ENCODE peak calls at places on chromosomes 3 and 15, in nine cellular contexts. K, I, S, U, T, J, H, V and R are unnamed samples.

GRCh38 chr15:89728254-89728653 is 22.8 kb downstream of the MESP1 start:
- DNase-seq in K (no peak), I (no peak), S (no peak), U (no peak), T (no peak), J (no peak), H (no peak), V (no peak), R (no peak)

GRCh38 chr3:107272885-107273284 is 104.4 kb upstream of the CCDC54 start:
- DNase-seq in K (no peak), I (no peak), S (no peak), U (no peak), T (no peak), J (no peak), H (no peak), V (no peak), R (no peak)

GRCh38 chr3:64344721-64345207 is 119.5 kb upstream of the PRICKLE2 start:
- DNase-seq in K (no peak), I (no peak), S (no peak), U (peak; percentile 85), T (no peak), J (peak; percentile 24), H (no peak), V (no peak), R (no peak)

GRCh38 chr3:123930426-123930825 is 30.6 kb downstream of the CCDC14 start:
- DNase-seq in K (no peak), I (no peak), S (no peak), U (no peak), T (no peak), J (no peak), H (no peak), V (no peak), R (no peak)

GRCh38 chr3:158522737-158523136 is 48.3 kb upstream of the MLF1 start:
- DNase-seq in K (no peak), I (no peak), S (no peak), U (peak; percentile 69), T (no peak), J (no peak), H (no peak), V (no peak), R (no peak)

GRCh38 chr3:33971055-33971454 is 172.6 kb downstream of the PDCD6IP start:
- DNase-seq in K (no peak), I (no peak), S (no peak), U (no peak), T (no peak), J (no peak), H (no peak), V (no peak), R (no peak)

GRCh38 chr3:132652640-132653270 is 6.9 kb downstream of the ACAD11 start:
- DNase-seq in K (no peak), I (no peak), S (no peak), U (peak; percentile 33), T (no peak), J (no peak), H (no peak), V (no peak), R (no peak)

GRCh38 chr3:10926441-10926830 is 66.1 kb upstream of the SLC6A1 start:
- DNase-seq in K (no peak), I (no peak), S (no peak), U (no peak), T (no peak), J (no peak), H (peak; percentile 60), V (no peak), R (no peak)

GRCh38 chr3:159458010-159458409 is 530.6 kb upstream of the IL12A start:
- DNase-seq in K (no peak), I (no peak), S (no peak), U (peak; percentile 97), T (no peak), J (no peak), H (no peak), V (no peak), R (no peak)

GRCh38 chr3:189898559-189899153 is 222.0 kb downstream of the P3H2 start:
- DNase-seq in K (no peak), I (no peak), S (no peak), U (no peak), T (no peak), J (no peak), H (no peak), V (no peak), R (no peak)

GRCh38 chr3:46838301-46838700 is 24.9 kb downstream of the MYL3 start:
- DNase-seq in K (no peak), I (no peak), S (no peak), U (no peak), T (no peak), J (no peak), H (no peak), V (no peak), R (no peak)

GRCh38 chr3:131701153-131701791 is 198.5 kb upstream of the MRPL3 start:
- DNase-seq in K (no peak), I (no peak), S (no peak), U (no peak), T (no peak), J (no peak), H (no peak), V (no peak), R (no peak)

GRCh38 chr3:73556520-73557371 is 68.0 kb downstream of the PDZRN3 start:
- DNase-seq in K (no peak), I (no peak), S (no peak), U (peak; percentile 22), T (no peak), J (peak; percentile 35), H (no peak), V (no peak), R (no peak)

GRCh38 chr3:31522152-31522551 is 10.6 kb upstream of the STT3B start:
- DNase-seq in K (no peak), I (peak; percentile 26), S (no peak), U (no peak), T (peak; percentile 38), J (no peak), H (no peak), V (no peak), R (no peak)

GRCh38 chr15:37019479-37020433 is 80.6 kb downstream of the MEIS2 start:
- DNase-seq in K (no peak), I (no peak), S (no peak), U (peak; percentile 79), T (peak; percentile 76), J (peak; percentile 65), H (no peak), V (no peak), R (no peak)

GRCh38 chr3:178593786-178594185 is 57.5 kb downstream of the KCNMB2 start:
- DNase-seq in K (no peak), I (no peak), S (no peak), U (no peak), T (no peak), J (no peak), H (no peak), V (no peak), R (no peak)

GRCh38 chr3:126370055-126370454 is 12.8 kb upstream of the KLF15 start:
- DNase-seq in K (peak; percentile 24), I (no peak), S (no peak), U (no peak), T (no peak), J (no peak), H (peak; percentile 66), V (no peak), R (no peak)

GRCh38 chr3:138945646-138946553 is 1.0 kb downstream of the FOXL2 start:
- DNase-seq in K (no peak), I (no peak), S (no peak), U (peak; percentile 23), T (no peak), J (peak; percentile 37), H (peak; percentile 75), V (peak; percentile 21), R (no peak)

GRCh38 chr3:94234177-94234788 is 171.4 kb downstream of the NSUN3 start:
- DNase-seq in K (no peak), I (peak; percentile 23), S (no peak), U (peak; percentile 44), T (peak; percentile 36), J (peak; percentile 48), H (no peak), V (no peak), R (no peak)

GRCh38 chr3:39347586-39347876 is 18.0 kb downstream of the CCR8 start:
- DNase-seq in K (no peak), I (no peak), S (no peak), U (no peak), T (no peak), J (no peak), H (no peak), V (no peak), R (no peak)
- TF ChIP-seq CTCF in K (no peak), I (no peak), S (no peak), U (no peak), T (no peak), J (no peak), H (no peak), V (no peak), R (no peak)

GRCh38 chr3:39038165-39038564 is 13.6 kb downstream of the SCN11A start:
- DNase-seq in K (no peak), I (no peak), S (no peak), U (peak; percentile 60), T (no peak), J (no peak), H (no peak), V (no peak), R (no peak)
- TF ChIP-seq CTCF in K (no peak), I (no peak), S (no peak), U (no peak), T (no peak), J (no peak), H (no peak), V (no peak), R (no peak)

GRCh38 chr15:51366911-51367310 is 25.5 kb downstream of the GLDN start:
- DNase-seq in K (no peak), I (no peak), S (no peak), U (peak; percentile 52), T (no peak), J (no peak), H (no peak), V (no peak), R (no peak)
- TF ChIP-seq CTCF in K (no peak), I (no peak), S (no peak), U (no peak), T (no peak), J (no peak), H (no peak), V (no peak), R (no peak)

GRCh38 chr15:99126930-99127329 is 22.1 kb downstream of the SYNM start:
- DNase-seq in K (no peak), I (no peak), S (no peak), U (no peak), T (no peak), J (no peak), H (no peak), V (no peak), R (no peak)

GRCh38 chr15:99126195-99126594 is 21.3 kb downstream of the SYNM start:
- DNase-seq in K (no peak), I (no peak), S (no peak), U (no peak), T (no peak), J (no peak), H (no peak), V (no peak), R (no peak)

GRCh38 chr15:99123706-99124451 is 19.0 kb downstream of the SYNM start:
- DNase-seq in K (peak; percentile 89), I (no peak), S (peak; percentile 89), U (peak; percentile 96), T (no peak), J (peak; percentile 85), H (no peak), V (no peak), R (no peak)

GRCh38 chr15:99124641-99125040 is 19.8 kb downstream of the SYNM start:
- DNase-seq in K (no peak), I (no peak), S (no peak), U (no peak), T (no peak), J (no peak), H (no peak), V (no peak), R (no peak)

GRCh38 chr15:99125061-99125990 is 20.4 kb downstream of the SYNM start:
- DNase-seq in K (no peak), I (no peak), S (no peak), U (no peak), T (no peak), J (no peak), H (no peak), V (no peak), R (no peak)
- TF ChIP-seq CTCF in K (no peak), I (no peak), S (no peak), U (no peak), T (no peak), J (no peak), H (no peak), V (no peak), R (no peak)